ENCODE peak calls at places on chromosome 22, in seven cellular contexts. J, T, D, V, E, P and W are unnamed samples.

GRCh38 chr22:45911601-45912271 is 65.2 kb downstream of the WNT7B start:
- DNase-seq in J (peak), T (no peak), D (peak), V (no peak), E (no peak), P (peak), W (no peak)

GRCh38 chr22:50196256-50196655 is 4.6 kb upstream of the SELENOO start:
- DNase-seq in J (no peak), T (no peak), D (no peak), V (no peak), E (no peak), P (no peak), W (no peak)

GRCh38 chr22:39999144-39999757 is 4.5 kb downstream of the FAM83F start:
- DNase-seq in J (no peak), T (peak), D (peak), V (no peak), E (no peak), P (peak), W (no peak)

GRCh38 chr22:35350539-35351503 is 30.1 kb upstream of the HMOX1 start:
- DNase-seq in J (peak), T (peak), D (peak), V (peak), E (peak), P (peak), W (peak)

GRCh38 chr22:32050678-32051515 is 7.8 kb downstream of the SLC5A1 start:
- DNase-seq in J (peak), T (no peak), D (peak), V (peak), E (no peak), P (peak), W (peak)

GRCh38 chr22:25111579-25112517 is 87.8 kb upstream of the CRYBB3 start:
- DNase-seq in J (peak), T (peak), D (no peak), V (no peak), E (no peak), P (no peak), W (no peak)

GRCh38 chr22:42282252-42282942 is 11.9 kb upstream of the TCF20 start:
- DNase-seq in J (peak), T (no peak), D (no peak), V (no peak), E (no peak), P (no peak), W (no peak)

GRCh38 chr22:42114721-42115120 is 15.9 kb downstream of the CYP2D6 start:
- DNase-seq in J (no peak), T (no peak), D (peak), V (no peak), E (no peak), P (no peak), W (no peak)

GRCh38 chr22:30556388-30556787 is 9.8 kb upstream of the SEC14L6 start:
- DNase-seq in J (no peak), T (no peak), D (no peak), V (no peak), E (no peak), P (no peak), W (no peak)
- TF ChIP-seq CTCF in J (no peak), T (no peak), D (no peak), V (no peak), E (no peak), P (no peak), W (no peak)

GRCh38 chr22:36873614-36874308 is 13.0 kb downstream of the NCF4 start:
- DNase-seq in J (no peak), T (no peak), D (peak), V (no peak), E (no peak), P (peak), W (peak)
- TF ChIP-seq CTCF in J (no peak), T (peak), D (peak), V (peak), E (no peak), P (peak), W (peak)

DNA sequence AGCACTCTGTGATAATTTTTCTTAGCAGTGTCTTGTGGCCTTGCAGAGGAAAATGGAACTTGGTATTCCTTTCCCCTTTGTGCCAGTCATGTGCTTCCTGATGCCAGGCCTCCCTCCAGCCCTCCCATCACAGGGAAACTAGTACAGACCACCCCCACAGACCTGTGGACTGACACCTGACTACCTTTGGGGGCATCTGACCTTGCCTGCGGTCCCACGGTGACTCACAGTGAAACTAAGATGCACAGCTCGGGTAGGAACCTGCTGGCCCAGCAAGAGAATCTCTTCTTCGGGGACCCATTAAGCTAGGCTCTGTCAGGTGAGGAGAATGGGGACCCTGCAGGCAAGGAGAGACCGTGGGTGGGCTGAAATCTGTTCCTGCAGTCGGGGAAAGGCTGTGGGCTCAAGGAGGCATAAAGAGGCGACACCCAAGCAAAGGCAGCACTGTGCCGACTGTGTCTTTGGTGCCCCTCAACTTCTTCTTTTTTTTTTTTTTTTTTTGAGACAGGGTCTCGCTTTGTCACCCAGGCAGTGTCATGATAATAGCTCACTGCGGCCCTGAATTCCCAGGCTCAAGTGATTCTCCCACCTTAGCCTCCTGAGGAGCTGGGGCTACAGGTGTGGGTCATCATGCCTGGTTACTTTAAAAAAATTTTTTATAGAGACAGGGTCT is 20.9 kb upstream of the PEX26 start:
- DNase-seq in J (no peak), T (no peak), D (no peak), V (no peak), E (no peak), P (no peak), W (no peak)
- TF ChIP-seq CTCF in J (no peak), T (no peak), D (no peak), V (no peak), E (no peak), P (no peak), W (no peak)

GRCh38 chr22:22201925-22202343 is 42.7 kb upstream of the VPREB1 start:
- DNase-seq in J (no peak), T (no peak), D (no peak), V (no peak), E (no peak), P (no peak), W (no peak)

GRCh38 chr22:22200569-22201184 is 43.9 kb upstream of the VPREB1 start:
- DNase-seq in J (no peak), T (no peak), D (no peak), V (no peak), E (no peak), P (no peak), W (no peak)

GRCh38 chr22:22199634-22200033 is 45.0 kb upstream of the VPREB1 start:
- DNase-seq in J (peak), T (no peak), D (no peak), V (no peak), E (no peak), P (no peak), W (no peak)

GRCh38 chr22:22203048-22203971 is 41.3 kb upstream of the VPREB1 start:
- DNase-seq in J (no peak), T (no peak), D (no peak), V (no peak), E (no peak), P (no peak), W (no peak)

DNA sequence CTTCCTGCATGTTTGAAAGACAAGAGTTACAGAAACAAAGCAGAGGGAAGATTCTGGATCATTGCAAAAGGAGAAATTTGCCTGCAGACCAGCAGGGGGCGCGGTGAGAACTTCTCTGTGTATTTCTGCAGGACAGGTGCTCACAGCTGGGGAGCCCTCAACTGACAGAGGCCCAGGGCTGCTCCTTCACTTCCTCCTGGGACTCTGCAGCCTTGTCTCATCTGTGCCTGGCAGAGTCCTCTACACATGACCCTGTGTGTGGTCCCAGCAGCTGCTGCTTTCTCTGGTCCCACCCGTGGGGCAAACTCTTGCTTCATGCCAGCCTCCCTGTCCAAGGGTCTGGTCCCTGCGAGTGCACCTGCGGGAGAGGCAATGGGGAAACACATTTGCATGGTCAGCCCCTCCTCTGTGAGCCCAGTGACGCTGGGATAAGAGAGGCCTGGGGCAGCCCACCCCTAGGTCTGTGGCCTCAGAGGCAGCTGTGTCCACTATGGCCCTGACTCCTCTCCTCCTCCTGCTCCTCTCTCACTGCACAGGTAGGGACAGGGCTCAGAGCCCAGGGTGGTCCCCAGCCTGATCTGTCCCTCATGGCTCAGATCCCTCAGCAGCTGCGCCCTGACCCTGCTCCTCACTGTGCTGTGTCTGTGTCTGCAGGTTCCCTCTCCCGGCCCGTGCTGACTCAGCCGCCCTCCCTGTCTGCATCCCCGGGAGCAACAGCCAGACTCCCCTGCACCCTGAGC is 43.2 kb upstream of the VPREB1 start:
- DNase-seq in J (no peak), T (no peak), D (peak), V (peak), E (no peak), P (peak), W (no peak)
- TF ChIP-seq CTCF in J (no peak), T (no peak), D (peak), V (peak), E (no peak), P (peak), W (peak)

GRCh38 chr22:28497188-28497587 is 182.5 kb downstream of the TTC28 start:
- DNase-seq in J (no peak), T (no peak), D (no peak), V (no peak), E (no peak), P (no peak), W (no peak)
- TF ChIP-seq CTCF in J (no peak), T (no peak), D (no peak), V (no peak), E (no peak), P (no peak), W (no peak)

GRCh38 chr22:22884010-22884887 is 3.4 kb upstream of the IGLL5 start:
- DNase-seq in J (no peak), T (peak), D (peak), V (no peak), E (no peak), P (peak), W (peak)
- TF ChIP-seq CTCF in J (peak), T (peak), D (peak), V (peak), E (peak), P (peak), W (peak)

DNA sequence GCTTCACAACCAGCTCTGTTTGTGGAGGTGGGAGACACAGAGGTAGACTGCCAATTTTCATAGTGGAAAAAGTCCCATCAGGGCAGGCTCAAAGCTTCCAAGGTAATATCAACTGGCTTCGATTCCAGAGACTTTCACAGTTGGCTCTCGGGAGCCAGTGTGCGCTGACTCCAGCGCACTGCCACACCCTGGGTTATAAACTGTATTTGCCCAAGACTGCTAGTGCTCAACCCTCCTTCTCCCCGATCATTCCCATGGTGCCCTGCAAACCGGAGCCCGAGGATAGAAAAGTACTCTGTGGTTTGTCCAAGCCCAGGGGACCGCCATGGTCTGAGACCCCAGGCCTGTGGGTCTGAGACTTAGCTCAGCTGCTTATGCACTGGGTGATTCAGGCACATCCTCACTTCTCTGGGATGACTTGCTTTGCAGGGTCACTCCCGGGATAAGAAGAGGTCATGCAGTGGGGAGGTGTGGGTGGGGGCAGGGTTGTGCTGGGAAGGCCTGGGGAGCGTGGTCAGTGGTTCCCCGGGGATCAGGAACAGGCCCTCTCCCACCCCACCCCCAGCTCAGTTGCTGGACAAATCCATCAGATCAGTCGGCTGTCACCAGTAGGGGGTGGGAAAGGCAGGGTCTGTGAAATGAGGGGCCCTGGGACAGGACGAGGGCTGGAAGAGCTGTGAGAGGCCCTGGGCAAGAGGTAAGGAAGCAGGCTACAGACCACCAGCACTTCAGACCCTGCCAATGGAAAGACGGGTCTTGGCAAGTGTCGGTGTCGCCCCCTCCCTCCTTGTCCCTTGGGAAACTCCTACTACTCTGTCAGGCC is 26.7 kb upstream of the PICK1 start:
- DNase-seq in J (no peak), T (peak), D (peak), V (no peak), E (no peak), P (no peak), W (no peak)
- TF ChIP-seq CTCF in J (no peak), T (no peak), D (no peak), V (no peak), E (no peak), P (no peak), W (no peak)

GRCh38 chr22:27724706-27725105 is 76.8 kb downstream of the MN1 start:
- DNase-seq in J (no peak), T (no peak), D (no peak), V (no peak), E (no peak), P (no peak), W (no peak)

GRCh38 chr22:27723708-27724107 is 77.8 kb downstream of the MN1 start:
- DNase-seq in J (no peak), T (no peak), D (no peak), V (no peak), E (no peak), P (no peak), W (no peak)

GRCh38 chr22:27724181-27724580 is 77.4 kb downstream of the MN1 start:
- DNase-seq in J (no peak), T (no peak), D (no peak), V (no peak), E (no peak), P (no peak), W (no peak)

GRCh38 chr22:27720860-27721259 is 80.7 kb downstream of the MN1 start:
- DNase-seq in J (peak), T (no peak), D (no peak), V (no peak), E (no peak), P (no peak), W (peak)

DNA sequence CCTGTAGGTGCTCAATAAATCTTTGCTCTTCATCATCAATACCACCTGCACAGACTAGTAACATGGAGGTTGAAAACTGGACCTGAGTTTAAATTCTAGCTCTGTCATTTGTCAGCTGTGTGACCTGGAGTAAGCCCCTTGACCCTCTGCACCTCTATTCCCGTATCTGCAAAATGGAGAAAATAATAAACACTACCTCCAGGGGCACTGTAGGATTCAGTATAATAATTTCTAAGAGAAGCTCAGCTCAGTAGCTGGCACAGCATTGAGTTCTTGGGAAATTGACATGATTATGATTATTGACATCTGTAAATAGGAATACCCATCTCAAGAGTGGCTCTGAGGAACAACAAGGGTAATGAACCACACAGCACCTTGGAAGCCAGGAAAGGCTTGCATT is 78.4 kb downstream of the MN1 start:
- DNase-seq in J (no peak), T (no peak), D (no peak), V (no peak), E (no peak), P (no peak), W (no peak)
- TF ChIP-seq CTCF in J (no peak), T (no peak), D (no peak), V (peak), E (no peak), P (no peak), W (peak)

GRCh38 chr22:20116951-20117645 is at the start of gene TRMT2A:
- DNase-seq in J (peak), T (peak), D (peak), V (peak), E (peak), P (peak), W (peak)
- TF ChIP-seq CTCF in J (no peak), T (no peak), D (no peak), V (no peak), E (no peak), P (peak), W (no peak)

GRCh38 chr22:20060700-20061480 is 19.2 kb upstream of the DGCR8 start:
- DNase-seq in J (no peak), T (no peak), D (no peak), V (no peak), E (no peak), P (no peak), W (no peak)
- TF ChIP-seq CTCF in J (no peak), T (no peak), D (no peak), V (no peak), E (no peak), P (no peak), W (no peak)